ENCODE peak calls at places on chromosomes 2 and 18, in seven cellular contexts. P, X, F, I, O, G and A are unnamed samples.

GRCh38 chr2:238505119-238505891 is 78.6 kb downstream of the ASB1 start:
- DNase-seq in P (no peak), X (no peak), F (no peak), I (no peak), O (no peak), G (no peak), A (no peak)

GRCh38 chr2:105252271-105252670 is 10.7 kb downstream of the GPR45 start:
- DNase-seq in P (no peak), X (no peak), F (no peak), I (no peak), O (no peak), G (no peak), A (no peak)

GRCh38 chr18:36460324-36460850 is 162.9 kb downstream of the FHOD3 start:
- DNase-seq in P (no peak), X (no peak), F (no peak), I (no peak), O (no peak), G (no peak), A (no peak)

GRCh38 chr18:59629894-59630293 is 67.3 kb downstream of the CCBE1 start:
- DNase-seq in P (no peak), X (peak; percentile 23), F (no peak), I (no peak), O (peak; percentile 69), G (peak; percentile 56), A (no peak)

GRCh38 chr2:212863185-212863588 is 288.2 kb downstream of the IKZF2 start:
- DNase-seq in P (peak; percentile 6), X (no peak), F (no peak), I (no peak), O (no peak), G (peak; percentile 16), A (no peak)

GRCh38 chr2:112255875-112256274 is 1.0 kb upstream of the ZC3H8 start:
- DNase-seq in P (no peak), X (no peak), F (no peak), I (no peak), O (no peak), G (no peak), A (no peak)

GRCh38 chr2:56464613-56465012 is 280.8 kb downstream of the CCDC85A start:
- DNase-seq in P (no peak), X (no peak), F (no peak), I (no peak), O (no peak), G (no peak), A (no peak)

GRCh38 chr2:230441188-230441897 is 25.3 kb downstream of the SP100 start:
- DNase-seq in P (no peak), X (no peak), F (no peak), I (no peak), O (no peak), G (no peak), A (peak; percentile 57)

GRCh38 chr18:9741461-9741820 is 33.3 kb downstream of the RAB31 start:
- DNase-seq in P (no peak), X (no peak), F (no peak), I (no peak), O (no peak), G (no peak), A (no peak)

GRCh38 chr18:9337875-9338274 is 3.3 kb downstream of the TWSG1 start:
- DNase-seq in P (no peak), X (no peak), F (peak; percentile 33), I (no peak), O (no peak), G (no peak), A (no peak)

GRCh38 chr2:10541081-10541480 is 93.0 kb upstream of the ODC1 start:
- DNase-seq in P (no peak), X (no peak), F (no peak), I (no peak), O (no peak), G (no peak), A (no peak)

GRCh38 chr2:10535703-10536102 is 87.6 kb upstream of the ODC1 start:
- DNase-seq in P (no peak), X (no peak), F (no peak), I (no peak), O (no peak), G (no peak), A (no peak)

GRCh38 chr2:10537522-10538195 is 89.5 kb upstream of the ODC1 start:
- DNase-seq in P (no peak), X (no peak), F (no peak), I (no peak), O (no peak), G (no peak), A (no peak)

GRCh38 chr2:10536569-10537133 is 88.5 kb upstream of the ODC1 start:
- DNase-seq in P (no peak), X (no peak), F (no peak), I (no peak), O (no peak), G (no peak), A (no peak)

GRCh38 chr2:10538224-10538894 is 90.2 kb upstream of the ODC1 start:
- DNase-seq in P (no peak), X (no peak), F (peak; percentile 57), I (no peak), O (no peak), G (no peak), A (no peak)
- TF ChIP-seq CTCF in P (no peak), X (no peak), F (no peak), I (no peak), O (no peak), G (no peak), A (no peak)

DNA sequence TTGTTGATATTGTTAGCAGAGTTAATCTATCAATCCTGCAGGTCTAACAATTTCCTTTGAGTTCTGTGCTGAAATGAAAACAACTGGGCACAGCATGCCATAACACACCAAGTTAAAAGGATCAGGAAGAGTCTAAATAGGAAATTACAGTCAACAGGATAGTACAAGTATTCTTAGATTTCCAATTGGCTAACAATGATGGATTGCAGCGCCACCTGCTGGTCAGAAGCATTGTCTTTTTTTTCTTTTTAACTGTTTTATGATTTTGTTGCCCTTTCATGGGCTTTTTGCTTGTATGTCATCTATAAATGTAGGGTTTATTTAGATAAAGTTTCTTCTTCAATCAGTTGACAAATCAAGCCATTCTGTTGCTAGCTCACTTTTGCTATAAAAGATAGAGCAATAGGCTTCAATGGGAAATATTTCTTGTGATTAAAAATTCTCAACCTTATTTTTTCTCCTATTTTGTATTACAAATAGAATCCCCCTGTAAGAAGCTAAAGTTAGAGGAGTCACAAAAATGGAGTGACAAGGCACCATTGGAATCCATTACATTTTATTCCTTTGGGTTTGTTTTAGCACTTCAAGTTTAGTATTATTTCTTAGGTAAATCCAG is 40.8 kb upstream of the RPRM start:
- DNase-seq in P (peak; percentile 69), X (peak; percentile 73), F (peak; percentile 36), I (peak; percentile 20), O (peak; percentile 85), G (peak; percentile 76), A (peak; percentile 0)
- TF ChIP-seq CTCF in P (peak; percentile 61), X (peak; percentile 81), F (peak; percentile 97), I (peak; percentile 70), O (peak; percentile 78), G (peak; percentile 84), A (peak; percentile 66)

GRCh38 chr2:11154460-11155325 is 574 bp upstream of the SLC66A3 start:
- DNase-seq in P (peak; percentile 99), X (peak; percentile 99), F (peak; percentile 93), I (peak; percentile 99), O (peak; percentile 99), G (peak; percentile 99), A (peak; percentile 93)
- TF ChIP-seq CTCF in P (no peak), X (no peak), F (no peak), I (no peak), O (peak; percentile 7), G (no peak), A (no peak)

DNA sequence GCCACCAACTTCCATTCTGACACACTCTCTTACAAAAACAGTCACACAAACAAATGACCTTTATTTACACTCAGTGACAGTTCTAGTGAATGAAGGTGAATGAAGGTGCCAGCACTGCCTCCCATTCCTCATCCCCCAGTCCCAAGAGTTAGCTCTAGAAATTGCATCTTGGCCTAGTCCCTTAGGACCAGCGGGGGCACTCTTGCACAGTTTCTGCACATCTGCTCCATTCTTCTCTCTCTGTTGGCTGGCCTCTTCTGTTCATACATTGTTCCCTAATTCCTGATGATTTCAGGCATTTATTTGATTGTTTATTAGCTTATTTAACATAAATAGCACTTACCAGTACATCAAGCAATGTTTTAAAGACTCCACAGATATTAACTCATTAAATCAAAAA is 30.9 kb downstream of the GAREM1 start:
- DNase-seq in P (no peak), X (no peak), F (no peak), I (no peak), O (no peak), G (no peak), A (no peak)
- TF ChIP-seq CTCF in P (peak; percentile 34), X (no peak), F (no peak), I (no peak), O (no peak), G (no peak), A (no peak)

DNA sequence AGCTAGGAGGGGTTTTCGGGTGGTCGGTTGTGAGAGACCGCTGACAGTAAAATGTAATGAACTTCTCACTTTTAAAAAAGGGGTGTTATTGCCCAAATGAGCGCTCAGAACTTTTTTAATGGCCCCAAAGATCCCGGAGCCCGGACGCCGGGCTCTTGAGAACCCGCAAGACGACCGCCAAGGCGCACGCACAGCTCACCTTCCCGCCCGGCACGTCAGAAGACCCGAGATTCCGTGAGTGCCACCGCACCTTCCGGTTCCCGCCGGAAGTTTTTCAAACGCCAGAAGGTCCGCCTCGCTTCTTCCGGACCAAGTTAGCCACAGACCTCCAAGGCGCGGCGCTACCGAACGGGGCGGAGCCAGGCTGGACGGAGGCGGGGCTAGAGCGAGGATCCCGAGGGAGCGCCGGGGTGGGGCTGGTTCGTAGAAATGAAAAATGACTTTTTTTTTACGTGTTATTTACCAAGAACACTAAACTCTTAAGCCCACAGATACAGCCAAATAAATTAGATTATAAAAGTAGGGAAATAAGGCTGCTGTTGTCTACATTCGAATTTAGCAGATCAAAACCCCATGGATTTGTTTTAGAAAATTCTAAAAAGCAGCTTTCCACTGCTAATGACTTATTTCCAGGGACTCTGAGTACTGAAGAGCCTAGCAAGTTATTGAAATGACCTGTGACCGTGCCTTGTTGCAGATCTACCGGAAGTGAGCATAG is at the start of gene SRBD1:
- DNase-seq in P (peak; percentile 98), X (peak; percentile 96), F (peak; percentile 91), I (peak; percentile 94), O (peak; percentile 97), G (peak; percentile 94), A (peak; percentile 67)
- TF ChIP-seq CTCF in P (no peak), X (no peak), F (no peak), I (no peak), O (no peak), G (no peak), A (no peak)

GRCh38 chr2:33208400-33208799 is 261.6 kb downstream of the LTBP1 start:
- DNase-seq in P (no peak), X (no peak), F (no peak), I (no peak), O (no peak), G (no peak), A (no peak)
- TF ChIP-seq CTCF in P (no peak), X (no peak), F (no peak), I (no peak), O (no peak), G (no peak), A (no peak)

DNA sequence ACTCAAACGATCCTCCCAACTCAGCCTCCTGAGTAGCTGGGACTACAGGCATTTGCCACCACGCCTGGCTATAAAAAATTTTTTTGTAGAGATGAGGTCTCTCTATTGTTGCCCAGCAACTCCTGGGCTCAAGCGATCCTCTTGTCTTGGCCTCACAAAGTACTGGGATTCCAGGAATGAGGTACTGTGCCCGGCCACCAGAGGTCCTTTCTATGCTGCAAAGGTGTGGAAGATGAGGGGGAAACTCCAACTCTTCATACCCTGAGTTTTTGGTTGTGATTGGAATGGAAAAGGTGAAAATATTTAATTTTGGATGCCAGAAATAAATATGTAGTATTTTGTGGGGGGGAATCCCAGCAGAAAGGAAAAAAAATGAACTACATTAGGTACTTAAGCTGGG is 36.0 kb downstream of the MRPL33 start:
- DNase-seq in P (peak; percentile 40), X (peak; percentile 45), F (no peak), I (no peak), O (peak; percentile 65), G (peak; percentile 16), A (no peak)
- TF ChIP-seq CTCF in P (peak; percentile 68), X (peak; percentile 43), F (peak; percentile 80), I (peak; percentile 47), O (peak; percentile 26), G (peak; percentile 35), A (peak; percentile 48)